ENCODE peak calls at places on chromosomes 7 and 10, in six cellular contexts. O is endothelial cell of umbilical vein, M is fibroblast of lung, Z is astrocyte, U is hepatocyte, R is neural progenitor cell. H is an unnamed sample. For H3K9me3, the result is how much of the 10 kb centered on the place peaks cover.

GRCh38 chr10:93742633-93743349 is 14.9 kb upstream of the LGI1 start:
- DNase-seq in O (no peak), M (no peak), Z (no peak), U (no peak), R (no peak), H (no peak)

GRCh38 chr10:96706331-96706853 is 13.9 kb downstream of the PIK3AP1 start:
- DNase-seq in O (no peak), M (no peak), Z (no peak), U (no peak), R (no peak), H (no peak)

GRCh38 chr7:153440781-153441180 is 611.4 kb upstream of the DPP6 start:
- DNase-seq in O (no peak), M (no peak), Z (no peak), U (no peak), R (no peak), H (no peak)

GRCh38 chr10:3787001-3787400 is 2.0 kb upstream of the KLF6 start:
- DNase-seq in O (peak), M (no peak), Z (no peak), U (no peak), R (no peak), H (no peak)

GRCh38 chr10:119818889-119819270 is 53.8 kb downstream of the MCMBP start:
- DNase-seq in O (no peak), M (peak), Z (no peak), U (peak), R (peak), H (no peak)

GRCh38 chr10:42781893-42782445 is 626 bp upstream of the BMS1 start:
- DNase-seq in O (no peak), M (no peak), Z (no peak), U (peak), R (no peak), H (peak)

GRCh38 chr7:114218283-114218682 is 196.3 kb upstream of the FOXP2 start:
- DNase-seq in O (no peak), M (no peak), Z (no peak), U (no peak), R (no peak), H (no peak)

GRCh38 chr10:31630866-31631567 is 297.6 kb downstream of the ARHGAP12 start:
- DNase-seq in O (peak), M (peak), Z (no peak), U (no peak), R (no peak), H (no peak)

GRCh38 chr7:51311166-51311565 is 5.4 kb downstream of the COBL start:
- DNase-seq in O (no peak), M (no peak), Z (no peak), U (no peak), R (peak), H (no peak)

GRCh38 chr10:29917311-29917710 is 142.1 kb downstream of the JCAD start:
- DNase-seq in O (peak), M (no peak), Z (peak), U (no peak), R (no peak), H (no peak)

GRCh38 chr10:133377818-133378250 is 1.2 kb upstream of the PAOX start:
- DNase-seq in O (no peak), M (no peak), Z (no peak), U (no peak), R (no peak), H (no peak)

GRCh38 chr7:17099083-17099973 is 199.1 kb upstream of the AHR start:
- DNase-seq in O (no peak), M (peak), Z (peak), U (peak), R (no peak), H (no peak)

GRCh38 chr10:77872151-77872946 is 54.2 kb downstream of the DLG5 start:
- DNase-seq in O (no peak), M (peak), Z (peak), U (peak), R (no peak), H (peak)

GRCh38 chr10:100780324-100780723 is 34.9 kb downstream of the PAX2 start:
- DNase-seq in O (no peak), M (no peak), Z (no peak), U (no peak), R (no peak), H (no peak)

GRCh38 chr7:3998060-3998459 is 684.0 kb upstream of the FOXK1 start:
- DNase-seq in O (no peak), M (peak), Z (no peak), U (no peak), R (no peak), H (no peak)

GRCh38 chr7:43791-44540 is 148.4 kb upstream of the FAM20C start:
- DNase-seq in O (no peak), M (no peak), Z (no peak), U (no peak), R (no peak), H (no peak)

GRCh38 chr7:40268836-40269235 is 134.0 kb downstream of the SUGCT start:
- DNase-seq in O (no peak), M (no peak), Z (no peak), U (no peak), R (no peak), H (no peak)

GRCh38 chr10:132972986-132973902 is 30.9 kb upstream of the CFAP46 start:
- DNase-seq in O (no peak), M (no peak), Z (no peak), U (no peak), R (no peak), H (no peak)

GRCh38 chr7:47507514-47507913 is 74.4 kb downstream of the TNS3 start:
- DNase-seq in O (no peak), M (no peak), Z (no peak), U (no peak), R (peak), H (no peak)

GRCh38 chr7:37510043-37510634 is 61.5 kb upstream of the ELMO1 start:
- DNase-seq in O (peak), M (peak), Z (no peak), U (peak), R (peak), H (peak)

GRCh38 chr10:62626817-62627216 is 177.7 kb upstream of the ADO start:
- DNase-seq in O (no peak), M (peak), Z (peak), U (no peak), R (no peak), H (no peak)

GRCh38 chr7:135911091-135911490 is 66.1 kb downstream of the MTPN start:
- DNase-seq in O (no peak), M (peak), Z (no peak), U (peak), R (peak), H (no peak)

GRCh38 chr7:140625908-140626868 is 14.4 kb downstream of the DENND2A start:
- DNase-seq in O (peak), M (peak), Z (peak), U (peak), R (peak), H (peak)

GRCh38 chr7:14403587-14403986 is 414.1 kb upstream of the ETV1 start:
- DNase-seq in O (no peak), M (no peak), Z (peak), U (no peak), R (no peak), H (no peak)

GRCh38 chr10:118324140-118324539 is 18.0 kb downstream of the FAM204A start:
- DNase-seq in O (no peak), M (no peak), Z (no peak), U (no peak), R (no peak), H (no peak)

GRCh38 chr10:86300931-86301330 is 65.7 kb downstream of the GRID1 start:
- DNase-seq in O (no peak), M (no peak), Z (no peak), U (no peak), R (no peak), H (no peak)

GRCh38 chr10:60605476-60605875 is 172.8 kb upstream of the CDK1 start:
- DNase-seq in O (no peak), M (no peak), Z (no peak), U (no peak), R (no peak), H (no peak)

GRCh38 chr10:60607409-60607808 is 170.9 kb upstream of the CDK1 start:
- DNase-seq in O (no peak), M (no peak), Z (no peak), U (no peak), R (no peak), H (no peak)

GRCh38 chr10:60604356-60604755 is 173.9 kb upstream of the CDK1 start:
- DNase-seq in O (no peak), M (no peak), Z (peak), U (no peak), R (no peak), H (no peak)

GRCh38 chr10:60611291-60611747 is 167.0 kb upstream of the CDK1 start:
- DNase-seq in O (peak), M (peak), Z (peak), U (peak), R (no peak), H (peak)

DNA sequence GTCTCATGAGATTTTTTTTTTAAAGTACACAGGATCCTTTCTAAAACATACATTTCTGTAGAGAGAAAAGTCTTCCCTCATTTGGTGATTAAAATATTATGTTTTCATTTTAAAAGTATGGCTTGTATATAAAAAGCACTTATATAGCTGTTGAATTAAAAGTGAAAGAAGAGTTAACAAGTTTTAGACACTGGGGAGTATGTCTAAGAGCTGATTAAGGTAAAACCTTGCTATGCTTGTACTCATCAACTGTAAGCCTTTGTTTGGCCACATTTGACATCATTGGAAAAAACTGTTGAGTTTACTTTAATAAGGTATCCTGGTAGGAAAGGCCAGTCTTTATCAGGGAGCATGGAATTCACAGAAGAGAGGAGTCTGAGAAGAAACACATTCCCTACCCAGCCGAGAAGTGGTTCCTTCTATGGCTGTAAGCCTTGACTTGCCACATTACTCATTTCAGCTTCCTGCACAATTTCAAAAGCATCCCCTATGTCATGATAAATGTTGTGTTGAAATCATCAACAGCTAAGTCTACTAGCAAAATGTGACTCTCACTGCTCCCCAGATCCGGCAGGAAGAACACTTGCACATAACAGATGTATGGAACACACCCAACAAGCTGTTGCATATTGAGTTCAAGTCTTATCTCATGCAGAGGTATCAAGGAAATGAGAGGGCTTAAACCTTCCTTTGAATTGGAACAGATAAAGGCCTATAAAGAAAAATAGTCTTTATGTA is 171.8 kb upstream of the CDK1 start:
- DNase-seq in O (peak), M (peak), Z (peak), U (peak), R (no peak), H (peak)
- H3K4me3 ChIP-seq in O (no peak), M (no peak), Z (no peak), U (no peak), R (no peak), H (no peak)

DNA sequence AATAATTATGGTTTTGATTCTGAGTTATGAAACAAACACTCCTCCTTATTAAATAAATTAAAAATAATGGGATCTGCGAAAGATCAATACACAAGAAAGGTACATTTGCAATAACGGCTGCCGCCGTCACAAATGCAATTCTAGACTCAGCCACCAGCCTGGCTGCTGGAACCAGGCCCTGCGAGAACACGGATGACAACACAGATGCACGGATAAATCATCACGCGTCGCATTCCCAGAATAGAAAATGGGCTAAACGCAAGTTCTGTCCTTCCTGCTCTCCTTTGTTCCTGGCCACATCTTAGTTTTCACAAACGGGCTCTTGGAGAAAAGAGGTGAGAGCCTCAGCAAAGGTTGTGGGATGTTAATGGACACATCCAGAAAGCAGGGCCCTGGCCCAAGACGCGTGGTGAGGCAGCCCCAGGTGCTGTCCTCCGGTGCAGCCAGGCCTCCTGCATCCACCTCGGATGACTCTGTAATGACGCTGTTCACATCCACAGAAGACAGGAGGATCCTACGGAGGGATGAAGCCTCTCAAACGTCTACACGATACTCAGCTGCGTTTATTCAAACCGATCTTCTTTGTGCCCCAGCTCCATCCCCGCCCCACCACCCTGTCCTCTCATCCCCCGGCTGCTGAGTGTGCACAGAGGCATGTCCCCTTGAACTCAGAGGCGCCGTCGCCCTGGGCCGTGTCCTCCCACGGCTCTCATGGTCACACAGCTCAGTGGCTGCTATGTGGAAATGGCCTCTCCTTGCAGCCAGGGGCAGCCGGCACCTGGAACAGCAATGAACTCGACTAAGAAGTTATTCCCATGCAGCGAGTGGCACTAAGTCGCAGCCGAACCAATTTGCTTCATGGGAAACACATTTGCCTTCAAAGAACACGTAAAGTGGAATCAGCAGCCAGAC is 197.9 kb downstream of the PTPRN2 start:
- DNase-seq in O (no peak), M (no peak), Z (no peak), U (no peak), R (no peak), H (no peak)
- H3K9me3 ChIP-seq in O (under half), M (under half), Z (under half), U (under half), R (under half), H (under half)

GRCh38 chr10:124447741-124448466 is 1.9 kb downstream of the NKX1-2 start:
- DNase-seq in O (no peak), M (no peak), Z (no peak), U (peak), R (peak), H (no peak)
- TF ChIP-seq EZH2 in O (peak), M (peak), Z (peak), U (peak), R (peak), H (peak)

DNA sequence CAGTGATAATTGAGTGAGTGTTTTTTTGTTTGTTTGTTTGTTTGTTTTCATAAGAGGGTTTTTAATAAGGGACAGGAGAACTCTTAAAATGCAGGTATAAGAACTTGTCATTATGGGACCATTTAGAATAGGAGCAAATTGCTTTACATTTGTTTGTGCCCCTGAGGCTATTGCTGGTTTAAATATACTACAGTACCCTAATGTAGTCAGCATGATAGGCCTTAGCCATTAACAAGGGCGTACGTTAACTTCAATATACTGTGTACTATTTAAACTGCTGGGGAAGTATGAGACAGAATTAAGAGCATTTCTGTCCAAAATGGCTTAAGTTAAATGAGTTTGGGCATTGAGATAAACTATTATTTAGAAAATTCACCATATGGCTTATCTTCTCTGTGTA is 26.2 kb downstream of the PRKAR2B start:
- DNase-seq in O (no peak), M (no peak), Z (no peak), U (no peak), R (no peak), H (no peak)
- H3K4me3 ChIP-seq in O (no peak), M (no peak), Z (no peak), U (no peak), R (no peak), H (no peak)

GRCh38 chr7:158085741-158086695 is 501.6 kb downstream of the PTPRN2 start:
- DNase-seq in O (no peak), M (no peak), Z (no peak), U (no peak), R (no peak), H (no peak)

GRCh38 chr7:158083526-158084310 is 503.9 kb downstream of the PTPRN2 start:
- DNase-seq in O (no peak), M (no peak), Z (no peak), U (no peak), R (no peak), H (no peak)

GRCh38 chr7:158087196-158087595 is 500.4 kb downstream of the PTPRN2 start:
- DNase-seq in O (no peak), M (no peak), Z (no peak), U (no peak), R (no peak), H (no peak)

GRCh38 chr7:158082761-158083160 is 504.9 kb downstream of the PTPRN2 start:
- DNase-seq in O (no peak), M (no peak), Z (no peak), U (no peak), R (no peak), H (no peak)

DNA sequence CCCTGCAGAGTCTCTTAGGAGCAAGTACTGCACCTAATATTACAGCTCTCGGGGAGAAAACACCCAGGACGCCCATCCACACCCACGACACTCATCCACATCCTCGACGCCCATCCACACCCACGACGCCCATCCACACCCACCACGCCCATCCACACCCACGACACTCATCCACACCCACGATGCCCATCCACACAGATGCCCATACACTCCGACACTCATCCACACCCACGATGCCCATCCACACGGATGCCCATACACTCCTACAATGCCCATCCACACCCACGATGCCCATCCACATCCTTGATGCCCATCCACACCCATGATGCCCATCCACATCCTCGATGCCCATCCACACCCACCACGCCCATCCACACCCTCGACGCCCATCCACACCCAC is 503.1 kb downstream of the PTPRN2 start:
- DNase-seq in O (no peak), M (no peak), Z (no peak), U (no peak), R (no peak), H (no peak)
- H3K9me3 ChIP-seq in O (under half), M (under half), Z (under half), U (under half), R (under half), H (under half)